ENCODE peak calls at places on chromosomes 12 and 14, in eight cellular contexts. One of them, this sample, is unnamed.

GRCh38 chr12:117052386-117053049 is 46.7 kb downstream of the TESC start:
- DNase-seq in HFF-Myc: no peak
- DNase-seq in right atrium auricular region: no peak
- DNase-seq in AG09309: no peak
- DNase-seq in fibroblast of lung: no peak
- DNase-seq in left ventricle myocardium inferior: no peak
- DNase-seq in fibroblast of the aortic adventitia: no peak
- DNase-seq in body of pancreas: no peak
- DNase-seq in this sample: no peak

GRCh38 chr12:113104953-113105510 is 30.5 kb downstream of the RASAL1 start:
- DNase-seq in HFF-Myc: no peak
- DNase-seq in right atrium auricular region: no peak
- DNase-seq in AG09309: no peak
- DNase-seq in fibroblast of lung: no peak
- DNase-seq in left ventricle myocardium inferior: no peak
- DNase-seq in fibroblast of the aortic adventitia: no peak
- DNase-seq in body of pancreas: no peak
- DNase-seq in this sample: no peak

GRCh38 chr14:79967453-79967852 is 243.9 kb downstream of the DIO2 start:
- DNase-seq in HFF-Myc: no peak
- DNase-seq in right atrium auricular region: no peak
- DNase-seq in AG09309: no peak
- DNase-seq in fibroblast of lung: no peak
- DNase-seq in left ventricle myocardium inferior: no peak
- DNase-seq in fibroblast of the aortic adventitia: no peak
- DNase-seq in body of pancreas: no peak
- DNase-seq in this sample: no peak

GRCh38 chr14:101840649-101841365 is 79.3 kb downstream of the PPP2R5C start:
- DNase-seq in HFF-Myc: no peak
- DNase-seq in right atrium auricular region: no peak
- DNase-seq in AG09309: no peak
- DNase-seq in fibroblast of lung: no peak
- DNase-seq in left ventricle myocardium inferior: no peak
- DNase-seq in fibroblast of the aortic adventitia: no peak
- DNase-seq in body of pancreas: no peak
- DNase-seq in this sample: no peak

GRCh38 chr12:92146497-92146828 is 817 bp upstream of the BTG1 start:
- DNase-seq in HFF-Myc: no peak
- DNase-seq in right atrium auricular region: no peak
- DNase-seq in AG09309: no peak
- DNase-seq in fibroblast of lung: peak
- DNase-seq in left ventricle myocardium inferior: no peak
- DNase-seq in fibroblast of the aortic adventitia: peak
- DNase-seq in body of pancreas: no peak
- DNase-seq in this sample: peak

GRCh38 chr12:67968316-67968715 is 20.9 kb upstream of the IFNG-AS1 start:
- DNase-seq in HFF-Myc: no peak
- DNase-seq in right atrium auricular region: no peak
- DNase-seq in AG09309: no peak
- DNase-seq in fibroblast of lung: no peak
- DNase-seq in left ventricle myocardium inferior: no peak
- DNase-seq in fibroblast of the aortic adventitia: no peak
- DNase-seq in body of pancreas: no peak
- DNase-seq in this sample: no peak

GRCh38 chr12:4288296-4289019 is 14.9 kb downstream of the CCND2 start:
- DNase-seq in HFF-Myc: no peak
- DNase-seq in right atrium auricular region: peak
- DNase-seq in AG09309: no peak
- DNase-seq in fibroblast of lung: no peak
- DNase-seq in left ventricle myocardium inferior: no peak
- DNase-seq in fibroblast of the aortic adventitia: no peak
- DNase-seq in body of pancreas: no peak
- DNase-seq in this sample: no peak

GRCh38 chr12:112107728-112108447 is 695 bp downstream of the NAA25 start:
- DNase-seq in HFF-Myc: no peak
- DNase-seq in right atrium auricular region: peak
- DNase-seq in AG09309: no peak
- DNase-seq in fibroblast of lung: no peak
- DNase-seq in left ventricle myocardium inferior: no peak
- DNase-seq in fibroblast of the aortic adventitia: no peak
- DNase-seq in body of pancreas: no peak
- DNase-seq in this sample: no peak

GRCh38 chr12:52202361-52203078 is 10.7 kb upstream of the KRT80 start:
- DNase-seq in HFF-Myc: no peak
- DNase-seq in right atrium auricular region: no peak
- DNase-seq in AG09309: no peak
- DNase-seq in fibroblast of lung: no peak
- DNase-seq in left ventricle myocardium inferior: peak
- DNase-seq in fibroblast of the aortic adventitia: no peak
- DNase-seq in body of pancreas: peak
- DNase-seq in this sample: no peak

GRCh38 chr12:6540181-6540877 is 6.0 kb downstream of the GAPDH start:
- DNase-seq in HFF-Myc: peak
- DNase-seq in right atrium auricular region: peak
- DNase-seq in AG09309: peak
- DNase-seq in fibroblast of lung: peak
- DNase-seq in left ventricle myocardium inferior: peak
- DNase-seq in fibroblast of the aortic adventitia: peak
- DNase-seq in body of pancreas: peak
- DNase-seq in this sample: peak

GRCh38 chr14:21631084-21631483 is 3.7 kb downstream of the OR10G2 start:
- DNase-seq in HFF-Myc: no peak
- DNase-seq in right atrium auricular region: no peak
- DNase-seq in AG09309: no peak
- DNase-seq in fibroblast of lung: no peak
- DNase-seq in left ventricle myocardium inferior: no peak
- DNase-seq in fibroblast of the aortic adventitia: no peak
- DNase-seq in body of pancreas: no peak
- DNase-seq in this sample: no peak

GRCh38 chr12:112261559-112261958 is 120.7 kb downstream of the HECTD4 start:
- DNase-seq in HFF-Myc: no peak
- DNase-seq in right atrium auricular region: no peak
- DNase-seq in AG09309: no peak
- DNase-seq in fibroblast of lung: no peak
- DNase-seq in left ventricle myocardium inferior: no peak
- DNase-seq in fibroblast of the aortic adventitia: no peak
- DNase-seq in body of pancreas: no peak
- DNase-seq in this sample: peak

GRCh38 chr12:20369164-20370000 is 1.0 kb downstream of the PDE3A start:
- DNase-seq in HFF-Myc: no peak
- DNase-seq in right atrium auricular region: peak
- DNase-seq in AG09309: no peak
- DNase-seq in fibroblast of lung: peak
- DNase-seq in left ventricle myocardium inferior: peak
- DNase-seq in fibroblast of the aortic adventitia: peak
- DNase-seq in body of pancreas: peak
- DNase-seq in this sample: peak

GRCh38 chr12:47190271-47190750 is 110.6 kb upstream of the AMIGO2 start:
- DNase-seq in HFF-Myc: no peak
- DNase-seq in right atrium auricular region: no peak
- DNase-seq in AG09309: peak
- DNase-seq in fibroblast of lung: no peak
- DNase-seq in left ventricle myocardium inferior: no peak
- DNase-seq in fibroblast of the aortic adventitia: peak
- DNase-seq in body of pancreas: no peak
- DNase-seq in this sample: peak

GRCh38 chr14:93084866-93085857 is 30.6 kb downstream of the ITPK1 start:
- DNase-seq in HFF-Myc: no peak
- DNase-seq in right atrium auricular region: no peak
- DNase-seq in AG09309: no peak
- DNase-seq in fibroblast of lung: no peak
- DNase-seq in left ventricle myocardium inferior: no peak
- DNase-seq in fibroblast of the aortic adventitia: no peak
- DNase-seq in body of pancreas: no peak
- DNase-seq in this sample: no peak

GRCh38 chr12:91413591-91413990 is 231.0 kb upstream of the DCN start:
- DNase-seq in HFF-Myc: peak
- DNase-seq in right atrium auricular region: no peak
- DNase-seq in AG09309: peak
- DNase-seq in fibroblast of lung: peak
- DNase-seq in left ventricle myocardium inferior: no peak
- DNase-seq in fibroblast of the aortic adventitia: peak
- DNase-seq in body of pancreas: no peak
- DNase-seq in this sample: peak

GRCh38 chr12:55820679-55821078 is 2.8 kb downstream of the ORMDL2 start:
- DNase-seq in HFF-Myc: no peak
- DNase-seq in right atrium auricular region: no peak
- DNase-seq in AG09309: no peak
- DNase-seq in fibroblast of lung: peak
- DNase-seq in left ventricle myocardium inferior: no peak
- DNase-seq in fibroblast of the aortic adventitia: peak
- DNase-seq in body of pancreas: no peak
- DNase-seq in this sample: peak
- TF ChIP-seq CTCF in HFF-Myc: peak
- TF ChIP-seq CTCF in right atrium auricular region: no peak
- TF ChIP-seq CTCF in AG09309: peak
- TF ChIP-seq CTCF in fibroblast of lung: peak
- TF ChIP-seq CTCF in left ventricle myocardium inferior: no peak
- TF ChIP-seq CTCF in fibroblast of the aortic adventitia: peak
- TF ChIP-seq CTCF in body of pancreas: no peak
- TF ChIP-seq CTCF in this sample: peak

GRCh38 chr14:104967414-104968152 is 10.6 kb downstream of the AHNAK2 start:
- DNase-seq in HFF-Myc: no peak
- DNase-seq in right atrium auricular region: peak
- DNase-seq in AG09309: no peak
- DNase-seq in fibroblast of lung: peak
- DNase-seq in left ventricle myocardium inferior: peak
- DNase-seq in fibroblast of the aortic adventitia: peak
- DNase-seq in body of pancreas: no peak
- DNase-seq in this sample: peak

GRCh38 chr14:104970231-104971068 is 7.7 kb downstream of the AHNAK2 start:
- DNase-seq in HFF-Myc: peak
- DNase-seq in right atrium auricular region: peak
- DNase-seq in AG09309: peak
- DNase-seq in fibroblast of lung: peak
- DNase-seq in left ventricle myocardium inferior: peak
- DNase-seq in fibroblast of the aortic adventitia: peak
- DNase-seq in body of pancreas: no peak
- DNase-seq in this sample: peak

GRCh38 chr14:104968153-104968527 is 10.0 kb downstream of the AHNAK2 start:
- DNase-seq in HFF-Myc: no peak
- DNase-seq in right atrium auricular region: peak
- DNase-seq in AG09309: no peak
- DNase-seq in fibroblast of lung: peak
- DNase-seq in left ventricle myocardium inferior: peak
- DNase-seq in fibroblast of the aortic adventitia: peak
- DNase-seq in body of pancreas: peak
- DNase-seq in this sample: peak

GRCh38 chr14:104969741-104970230 is 8.4 kb downstream of the AHNAK2 start:
- DNase-seq in HFF-Myc: no peak
- DNase-seq in right atrium auricular region: no peak
- DNase-seq in AG09309: no peak
- DNase-seq in fibroblast of lung: no peak
- DNase-seq in left ventricle myocardium inferior: no peak
- DNase-seq in fibroblast of the aortic adventitia: no peak
- DNase-seq in body of pancreas: no peak
- DNase-seq in this sample: no peak

GRCh38 chr14:104968541-104969401 is 9.4 kb downstream of the AHNAK2 start:
- DNase-seq in HFF-Myc: no peak
- DNase-seq in right atrium auricular region: no peak
- DNase-seq in AG09309: no peak
- DNase-seq in fibroblast of lung: no peak
- DNase-seq in left ventricle myocardium inferior: no peak
- DNase-seq in fibroblast of the aortic adventitia: peak
- DNase-seq in body of pancreas: no peak
- DNase-seq in this sample: peak
- H3K4me3 ChIP-seq in HFF-Myc: no peak
- H3K4me3 ChIP-seq in right atrium auricular region: peak
- H3K4me3 ChIP-seq in AG09309: peak
- H3K4me3 ChIP-seq in fibroblast of lung: peak
- H3K4me3 ChIP-seq in left ventricle myocardium inferior: peak
- H3K4me3 ChIP-seq in fibroblast of the aortic adventitia: peak
- H3K4me3 ChIP-seq in body of pancreas: no peak
- H3K4me3 ChIP-seq in this sample: peak

GRCh38 chr12:66237505-66238175 is 48.6 kb downstream of the IRAK3 start:
- DNase-seq in HFF-Myc: no peak
- DNase-seq in right atrium auricular region: no peak
- DNase-seq in AG09309: no peak
- DNase-seq in fibroblast of lung: no peak
- DNase-seq in left ventricle myocardium inferior: no peak
- DNase-seq in fibroblast of the aortic adventitia: no peak
- DNase-seq in body of pancreas: no peak
- DNase-seq in this sample: no peak

GRCh38 chr12:66232258-66232657 is 43.2 kb downstream of the IRAK3 start:
- DNase-seq in HFF-Myc: no peak
- DNase-seq in right atrium auricular region: no peak
- DNase-seq in AG09309: no peak
- DNase-seq in fibroblast of lung: no peak
- DNase-seq in left ventricle myocardium inferior: no peak
- DNase-seq in fibroblast of the aortic adventitia: no peak
- DNase-seq in body of pancreas: no peak
- DNase-seq in this sample: no peak

GRCh38 chr12:66236969-66237368 is 48.0 kb downstream of the IRAK3 start:
- DNase-seq in HFF-Myc: no peak
- DNase-seq in right atrium auricular region: no peak
- DNase-seq in AG09309: no peak
- DNase-seq in fibroblast of lung: no peak
- DNase-seq in left ventricle myocardium inferior: no peak
- DNase-seq in fibroblast of the aortic adventitia: no peak
- DNase-seq in body of pancreas: no peak
- DNase-seq in this sample: no peak

GRCh38 chr12:66239295-66239694 is 50.3 kb downstream of the IRAK3 start:
- DNase-seq in HFF-Myc: no peak
- DNase-seq in right atrium auricular region: no peak
- DNase-seq in AG09309: no peak
- DNase-seq in fibroblast of lung: no peak
- DNase-seq in left ventricle myocardium inferior: no peak
- DNase-seq in fibroblast of the aortic adventitia: no peak
- DNase-seq in body of pancreas: no peak
- DNase-seq in this sample: no peak

DNA sequence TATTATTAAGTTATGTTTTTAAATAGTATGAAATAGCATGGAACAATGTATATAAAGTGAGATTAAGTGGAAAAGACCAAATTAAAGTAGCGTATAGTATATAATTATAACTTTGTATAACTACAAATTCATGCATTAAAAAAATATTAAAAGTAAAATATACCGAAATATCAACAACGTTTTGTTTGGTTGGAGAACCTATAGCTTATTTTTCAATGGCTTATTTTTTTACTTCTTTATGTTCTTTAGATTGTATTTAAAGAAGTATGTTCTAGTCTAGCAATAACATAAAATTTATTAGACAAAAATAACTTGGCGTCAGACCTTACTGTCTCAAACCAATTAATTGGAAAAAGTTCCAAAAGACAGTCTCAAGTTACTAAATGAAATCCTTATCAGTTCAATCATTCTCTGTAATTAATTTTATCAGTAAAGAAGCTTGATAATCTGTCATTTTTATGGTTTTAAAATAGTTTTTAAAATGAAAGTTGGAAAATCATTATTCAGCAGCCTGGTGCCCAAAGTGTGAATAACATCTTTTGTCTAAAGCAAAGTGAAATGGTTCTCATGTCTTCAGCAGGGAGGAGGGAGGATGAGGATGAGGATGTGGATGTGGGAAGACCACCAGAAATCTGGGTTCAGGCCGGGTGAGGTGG is 46.7 kb downstream of the IRAK3 start:
- DNase-seq in HFF-Myc: no peak
- DNase-seq in right atrium auricular region: no peak
- DNase-seq in AG09309: no peak
- DNase-seq in fibroblast of lung: peak
- DNase-seq in left ventricle myocardium inferior: no peak
- DNase-seq in fibroblast of the aortic adventitia: peak
- DNase-seq in body of pancreas: no peak
- DNase-seq in this sample: peak
- TF ChIP-seq CTCF in HFF-Myc: no peak
- TF ChIP-seq CTCF in right atrium auricular region: no peak
- TF ChIP-seq CTCF in AG09309: peak
- TF ChIP-seq CTCF in fibroblast of lung: no peak
- TF ChIP-seq CTCF in left ventricle myocardium inferior: no peak
- TF ChIP-seq CTCF in fibroblast of the aortic adventitia: peak
- TF ChIP-seq CTCF in body of pancreas: no peak
- TF ChIP-seq CTCF in this sample: peak

GRCh38 chr14:50061664-50062437 is 54.5 kb downstream of the VCPKMT start:
- DNase-seq in HFF-Myc: peak
- DNase-seq in right atrium auricular region: no peak
- DNase-seq in AG09309: no peak
- DNase-seq in fibroblast of lung: peak
- DNase-seq in left ventricle myocardium inferior: no peak
- DNase-seq in fibroblast of the aortic adventitia: peak
- DNase-seq in body of pancreas: peak
- DNase-seq in this sample: peak
- H3K4me3 ChIP-seq in HFF-Myc: no peak
- H3K4me3 ChIP-seq in right atrium auricular region: no peak
- H3K4me3 ChIP-seq in AG09309: no peak
- H3K4me3 ChIP-seq in fibroblast of lung: no peak
- H3K4me3 ChIP-seq in left ventricle myocardium inferior: no peak
- H3K4me3 ChIP-seq in fibroblast of the aortic adventitia: no peak
- H3K4me3 ChIP-seq in body of pancreas: no peak
- H3K4me3 ChIP-seq in this sample: no peak

This sample was measured in choroid plexus epithelial cell.